ENCODE peak calls at places on chromosome 1, in six cellular contexts. T, K, W, Z, J and R are unnamed samples. For H3K79me1, the result is how much of the 10 kb centered on the place peaks cover.

GRCh38 chr1:230099435-230099834 is 32.4 kb downstream of the GALNT2 start:
- DNase-seq in T (no peak), K (no peak), W (no peak), Z (no peak), J (no peak), R (no peak)

GRCh38 chr1:239354211-239354610 is 32.2 kb upstream of the CHRM3 start:
- DNase-seq in T (no peak), K (no peak), W (no peak), Z (no peak), J (no peak), R (no peak)

GRCh38 chr1:93616996-93617669 is 64.5 kb downstream of the BCAR3 start:
- DNase-seq in T (no peak), K (no peak), W (no peak), Z (no peak), J (peak), R (no peak)

GRCh38 chr1:31739281-31739853 is 24.8 kb downstream of the ADGRB2 start:
- DNase-seq in T (peak), K (no peak), W (no peak), Z (no peak), J (no peak), R (no peak)

GRCh38 chr1:32816676-32817158 is 441 bp downstream of the YARS1 start:
- DNase-seq in T (no peak), K (peak), W (no peak), Z (peak), J (no peak), R (no peak)

GRCh38 chr1:152940614-152941013 is 6.4 kb upstream of the SPRR5 start:
- DNase-seq in T (no peak), K (no peak), W (no peak), Z (no peak), J (no peak), R (no peak)

GRCh38 chr1:165481820-165482532 is 37.0 kb upstream of the RXRG start:
- DNase-seq in T (no peak), K (peak), W (peak), Z (peak), J (peak), R (peak)

GRCh38 chr1:58248067-58248466 is 298.5 kb downstream of the OMA1 start:
- DNase-seq in T (no peak), K (no peak), W (no peak), Z (no peak), J (no peak), R (no peak)

GRCh38 chr1:27031235-27032118 is 18.8 kb upstream of the TENT5B start:
- DNase-seq in T (peak), K (peak), W (no peak), Z (peak), J (peak), R (no peak)

DNA sequence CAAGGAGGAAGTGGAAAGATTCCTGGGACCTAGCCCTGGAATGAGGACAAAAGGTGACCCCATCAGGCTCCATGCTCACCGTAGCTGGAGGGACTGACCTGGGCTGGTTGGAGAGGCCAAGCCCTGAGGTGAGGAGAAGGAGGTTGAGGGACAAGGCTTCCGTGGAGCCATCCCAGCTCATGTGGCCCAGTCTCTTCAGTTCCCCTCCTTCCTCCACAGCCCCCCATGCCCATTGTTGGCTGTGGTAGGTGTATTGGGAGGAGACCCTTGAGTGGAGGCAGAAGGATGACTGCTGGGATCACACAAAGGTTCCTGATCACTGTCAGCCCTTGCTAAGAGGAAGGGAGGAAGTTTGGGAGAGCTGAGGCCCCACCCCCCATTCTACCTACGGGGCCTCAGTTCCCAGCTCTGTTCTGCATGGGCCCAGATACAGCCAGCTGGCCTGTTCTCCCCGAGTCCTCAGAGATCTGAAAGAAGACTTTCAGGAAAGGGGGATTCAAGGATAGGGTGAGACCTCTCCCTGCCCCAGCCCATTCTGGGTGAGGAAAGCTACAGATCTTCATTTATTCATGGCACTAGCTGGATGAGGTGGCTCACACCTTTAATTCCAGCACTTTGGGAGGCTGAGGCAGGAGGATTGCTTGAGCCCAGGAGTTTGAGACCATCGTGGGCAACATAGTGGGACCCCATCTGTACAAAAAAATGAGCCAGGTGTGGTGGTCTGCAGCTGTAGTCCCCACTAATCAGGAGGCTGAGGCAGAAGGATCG is 17.3 kb downstream of the RHBG start:
- DNase-seq in T (no peak), K (no peak), W (no peak), Z (no peak), J (no peak), R (no peak)
- H4K91ac ChIP-seq in T (no peak), K (no peak), W (no peak), Z (no peak), J (no peak), R (no peak)

GRCh38 chr1:53304527-53304926 is 23.3 kb downstream of the LRP8 start:
- DNase-seq in T (no peak), K (no peak), W (no peak), Z (no peak), J (no peak), R (no peak)

GRCh38 chr1:53303175-53303574 is 24.7 kb downstream of the LRP8 start:
- DNase-seq in T (no peak), K (no peak), W (no peak), Z (no peak), J (no peak), R (no peak)

GRCh38 chr1:53306168-53306567 is 21.7 kb downstream of the LRP8 start:
- DNase-seq in T (no peak), K (no peak), W (no peak), Z (no peak), J (no peak), R (no peak)

GRCh38 chr1:53305650-53306049 is 22.2 kb downstream of the LRP8 start:
- DNase-seq in T (no peak), K (no peak), W (no peak), Z (no peak), J (no peak), R (no peak)

DNA sequence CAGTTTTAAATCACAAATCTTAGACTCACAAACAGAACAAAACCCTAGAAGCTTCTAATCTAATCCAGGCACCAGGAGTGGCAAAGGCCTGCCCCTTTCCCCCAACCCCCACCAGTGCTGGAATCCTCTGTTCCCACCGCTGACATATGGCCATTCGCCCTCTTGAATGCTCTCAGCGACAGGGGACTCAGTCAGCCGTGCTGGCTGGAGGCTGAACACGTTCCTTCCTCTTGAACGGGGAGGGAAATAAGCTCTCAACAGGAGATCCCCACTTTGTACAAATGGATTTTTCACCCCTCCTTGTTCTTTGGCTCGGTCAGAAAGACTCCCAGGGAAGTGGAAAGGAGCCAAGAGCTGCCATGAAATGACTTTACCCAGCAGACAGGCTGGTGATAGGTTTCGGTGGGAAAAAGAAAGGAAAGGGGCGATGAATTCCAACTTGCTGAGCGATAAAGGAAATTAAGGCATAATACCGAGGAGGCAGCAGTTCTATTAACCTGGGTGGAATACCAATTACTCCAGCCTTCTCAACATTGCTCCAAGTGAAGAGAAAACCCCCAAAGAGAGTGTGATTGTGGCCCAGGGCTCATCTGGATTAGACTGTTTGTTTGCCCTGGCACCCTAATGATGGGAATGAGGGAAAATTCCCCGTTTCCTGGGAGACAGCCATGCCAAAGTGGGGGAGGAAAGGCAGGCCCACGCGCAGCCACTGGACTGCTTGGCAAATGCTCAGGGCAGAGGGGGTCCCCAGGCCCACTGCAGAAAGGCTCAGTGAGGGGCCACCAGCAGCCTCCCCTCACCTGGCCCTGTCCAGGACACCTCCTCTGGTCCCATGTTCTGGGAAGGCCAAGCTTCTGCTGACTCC is 24.0 kb downstream of the LRP8 start:
- DNase-seq in T (no peak), K (no peak), W (no peak), Z (no peak), J (no peak), R (no peak)
- H3K79me1 ChIP-seq in T (under half), K (under half), W (under half), Z (under half), J (under half), R (under half)

GRCh38 chr1:36306902-36307456 is 811 bp downstream of the SH3D21 start:
- DNase-seq in T (peak), K (peak), W (peak), Z (peak), J (peak), R (peak)

GRCh38 chr1:36305915-36306209 is 306 bp upstream of the SH3D21 start:
- DNase-seq in T (no peak), K (no peak), W (no peak), Z (no peak), J (no peak), R (no peak)

GRCh38 chr1:36306210-36306901 is at the start of gene SH3D21:
- DNase-seq in T (peak), K (no peak), W (peak), Z (peak), J (peak), R (peak)

GRCh38 chr1:36309397-36309796 is 3.2 kb downstream of the SH3D21 start:
- DNase-seq in T (no peak), K (no peak), W (no peak), Z (no peak), J (no peak), R (no peak)

GRCh38 chr1:36307601-36308330 is 1.6 kb downstream of the SH3D21 start:
- DNase-seq in T (no peak), K (no peak), W (no peak), Z (no peak), J (no peak), R (no peak)
- H4K91ac ChIP-seq in T (no peak), K (peak), W (peak), Z (no peak), J (no peak), R (no peak)

GRCh38 chr1:247332901-247333361 is 1.3 kb upstream of the ZNF496 start:
- DNase-seq in T (no peak), K (peak), W (no peak), Z (peak), J (peak), R (no peak)
- H3K79me1 ChIP-seq in T (under half), K (half or more), W (under half), Z (under half), J (under half), R (under half)